ENCODE peak calls at places on chromosomes 12 and 14, in seven cellular contexts. V, M, W, P, G, X and O are unnamed samples.

GRCh38 chr12:6936642-6937480 is 6.8 kb upstream of the RNU7-1 start:
- DNase-seq in P (no peak), W (no peak), X (peak; percentile 51), M (no peak), V (no peak), G (no peak), O (no peak)

GRCh38 chr12:66804555-66804954 is 125.7 kb upstream of the GRIP1 start:
- DNase-seq in G (no peak), W (no peak), M (no peak), P (no peak), V (no peak), X (no peak), O (no peak)

GRCh38 chr12:1885082-1885596 is 33.3 kb downstream of the CACNA2D4 start:
- DNase-seq in P (no peak), X (no peak), M (no peak), G (no peak), W (no peak), V (no peak), O (no peak)

GRCh38 chr14:60331201-60332045 is 82.4 kb downstream of the PPM1A start:
- DNase-seq in X (peak; percentile 73), V (peak; percentile 52), P (peak; percentile 39), W (peak; percentile 79), G (peak; percentile 68), M (peak; percentile 54), O (peak; percentile 44)

GRCh38 chr14:105491366-105492006 is 440 bp downstream of the TEDC1 start:
- DNase-seq in X (peak; percentile 95), W (peak; percentile 86), P (peak; percentile 88), V (peak; percentile 58), M (peak; percentile 77), G (no peak), O (peak; percentile 92)

GRCh38 chr14:99729991-99730875 is 46.1 kb downstream of the CYP46A1 start:
- DNase-seq in M (peak; percentile 93), W (peak; percentile 57), V (no peak), P (peak; percentile 90), G (no peak), X (peak; percentile 97), O (peak; percentile 93)

GRCh38 chr12:24760606-24761378 is 188.1 kb downstream of the BCAT1 start:
- DNase-seq in P (no peak), V (no peak), W (no peak), X (no peak), M (no peak), G (no peak), O (no peak)

GRCh38 chr14:100221419-100222218 is 17.3 kb upstream of the YY1 start:
- DNase-seq in V (no peak), P (peak; percentile 45), M (peak; percentile 77), W (peak; percentile 86), G (no peak), X (no peak), O (no peak)

GRCh38 chr12:5094550-5094949 is 50.9 kb downstream of the KCNA5 start:
- DNase-seq in G (no peak), M (no peak), P (no peak), V (no peak), W (no peak), X (no peak), O (no peak)

GRCh38 chr12:92597997-92598396 is 104.8 kb upstream of the PLEKHG7 start:
- DNase-seq in G (no peak), V (no peak), W (no peak), M (no peak), P (no peak), X (no peak), O (no peak)

GRCh38 chr12:66776974-66777373 is 98.1 kb upstream of the GRIP1 start:
- DNase-seq in W (no peak), X (no peak), G (no peak), M (no peak), V (peak; percentile 4), P (peak; percentile 11), O (peak; percentile 2)

GRCh38 chr12:52006726-52007157 is at the start of gene TAMALIN:
- DNase-seq in V (no peak), G (no peak), W (no peak), X (peak; percentile 97), M (no peak), P (no peak), O (peak; percentile 63)

GRCh38 chr12:131222271-131223139 is 268.8 kb downstream of the ADGRD1 start:
- DNase-seq in X (no peak), M (no peak), P (no peak), W (no peak), V (peak; percentile 75), G (no peak), O (no peak)

GRCh38 chr14:103296007-103296406 is 38.0 kb upstream of the EIF5 start:
- DNase-seq in M (peak; percentile 46), G (no peak), V (no peak), W (peak; percentile 48), X (no peak), P (no peak), O (no peak)

GRCh38 chr12:42963993-42964392 is 374.4 kb upstream of the PRICKLE1 start:
- DNase-seq in G (no peak), M (no peak), P (no peak), X (no peak), W (no peak), V (no peak), O (no peak)

GRCh38 chr14:99515301-99516155 is 34.3 kb downstream of the CCNK start:
- DNase-seq in W (no peak), M (no peak), G (no peak), X (peak; percentile 23), V (no peak), P (no peak), O (no peak)

GRCh38 chr12:111448266-111448830 is 42.6 kb downstream of the SH2B3 start:
- DNase-seq in V (no peak), G (no peak), X (no peak), P (no peak), W (no peak), M (no peak), O (no peak)

GRCh38 chr14:68392393-68393085 is 400.3 kb downstream of the ZFP36L1 start:
- DNase-seq in G (no peak), V (no peak), W (no peak), M (peak; percentile 13), X (no peak), P (no peak), O (no peak)

GRCh38 chr14:95253039-95253620 is 66.6 kb downstream of the CLMN start:
- DNase-seq in P (no peak), G (no peak), M (no peak), X (no peak), W (no peak), V (no peak), O (no peak)

GRCh38 chr12:43786899-43787693 is 19.0 kb downstream of the TWF1 start:
- DNase-seq in P (no peak), G (no peak), M (no peak), W (no peak), V (no peak), X (no peak), O (no peak)

GRCh38 chr12:63415357-63415756 is 252.9 kb downstream of the DPY19L2 start:
- DNase-seq in V (no peak), X (no peak), M (no peak), W (no peak), G (no peak), P (no peak), O (no peak)

GRCh38 chr12:120438495-120439198 is 734 bp downstream of the COX6A1 start:
- DNase-seq in X (no peak), G (no peak), M (no peak), W (peak; percentile 23), P (no peak), V (no peak), O (no peak)

GRCh38 chr12:7439579-7440505 is 4.1 kb downstream of the CD163L1 start:
- DNase-seq in M (no peak), G (peak; percentile 31), X (peak; percentile 70), W (peak; percentile 83), P (no peak), V (no peak), O (no peak)

GRCh38 chr14:92412912-92413311 is 89.9 kb downstream of the SLC24A4 start:
- DNase-seq in G (no peak), W (no peak), X (no peak), V (no peak), M (no peak), P (no peak), O (no peak)
- TF ChIP-seq TAF1 in G (no peak), W (no peak), X (no peak), V (no peak), M (no peak), P (no peak), O (no peak)

GRCh38 chr12:58148405-58148804 is 207.0 kb downstream of the ATP23 start:
- DNase-seq in M (no peak), V (no peak), W (peak; percentile 11), X (peak; percentile 15), G (no peak), P (no peak), O (no peak)
- TF ChIP-seq TAF1 in M (no peak), V (no peak), W (no peak), X (no peak), G (no peak), P (no peak), O (no peak)

GRCh38 chr12:14768823-14769405 is 34.4 kb downstream of the WBP11 start:
- DNase-seq in W (no peak), G (no peak), P (peak; percentile 2), M (no peak), X (no peak), V (peak; percentile 30), O (no peak)
- TF ChIP-seq TAF1 in W (no peak), G (no peak), P (no peak), M (no peak), X (no peak), V (no peak), O (no peak)

GRCh38 chr14:33475623-33476022 is 475.3 kb downstream of the EGLN3 start:
- DNase-seq in V (no peak), W (no peak), M (peak; percentile 58), G (peak; percentile 73), P (no peak), X (peak; percentile 56), O (no peak)
- TF ChIP-seq TAF1 in V (no peak), W (no peak), M (no peak), G (no peak), P (no peak), X (no peak), O (no peak)